ENCODE peak calls at places on chromosomes 2 and 18, in seven cellular contexts. One of them, this sample, is unnamed.

GRCh38 chr18:2901405-2901989 is 54.7 kb downstream of the EMILIN2 start:
- DNase-seq in foreskin fibroblast: peak
- DNase-seq in lung: no peak
- DNase-seq in colonic mucosa: no peak
- DNase-seq in neural progenitor cell: no peak
- DNase-seq in dorsolateral prefrontal cortex: no peak
- DNase-seq in H9: no peak
- DNase-seq in this sample: no peak

GRCh38 chr18:35345460-35345921 is 1.3 kb upstream of the ZNF24 start:
- DNase-seq in foreskin fibroblast: peak
- DNase-seq in lung: no peak
- DNase-seq in colonic mucosa: no peak
- DNase-seq in neural progenitor cell: peak
- DNase-seq in dorsolateral prefrontal cortex: no peak
- DNase-seq in H9: no peak
- DNase-seq in this sample: no peak

GRCh38 chr2:239807568-239807967 is 217.6 kb downstream of the NDUFA10 start:
- DNase-seq in foreskin fibroblast: no peak
- DNase-seq in lung: no peak
- DNase-seq in colonic mucosa: no peak
- DNase-seq in neural progenitor cell: no peak
- DNase-seq in dorsolateral prefrontal cortex: no peak
- DNase-seq in H9: no peak
- DNase-seq in this sample: no peak

GRCh38 chr2:55223958-55224760 is 7.9 kb downstream of the CLHC1 start:
- DNase-seq in foreskin fibroblast: peak
- DNase-seq in lung: no peak
- DNase-seq in colonic mucosa: no peak
- DNase-seq in neural progenitor cell: no peak
- DNase-seq in dorsolateral prefrontal cortex: no peak
- DNase-seq in H9: peak
- DNase-seq in this sample: no peak

GRCh38 chr2:168155036-168155435 is 92.4 kb downstream of the STK39 start:
- DNase-seq in foreskin fibroblast: peak
- DNase-seq in lung: no peak
- DNase-seq in colonic mucosa: no peak
- DNase-seq in neural progenitor cell: no peak
- DNase-seq in dorsolateral prefrontal cortex: no peak
- DNase-seq in H9: no peak
- DNase-seq in this sample: no peak

GRCh38 chr2:231452799-231453508 is 11.3 kb downstream of the NCL start:
- DNase-seq in foreskin fibroblast: peak
- DNase-seq in lung: no peak
- DNase-seq in colonic mucosa: no peak
- DNase-seq in neural progenitor cell: peak
- DNase-seq in dorsolateral prefrontal cortex: no peak
- DNase-seq in H9: peak
- DNase-seq in this sample: no peak

GRCh38 chr18:48391863-48392262 is 17.3 kb downstream of the ZBTB7C start:
- DNase-seq in foreskin fibroblast: no peak
- DNase-seq in lung: no peak
- DNase-seq in colonic mucosa: no peak
- DNase-seq in neural progenitor cell: no peak
- DNase-seq in dorsolateral prefrontal cortex: no peak
- DNase-seq in H9: peak
- DNase-seq in this sample: no peak

GRCh38 chr18:11407900-11408299 is 201.5 kb upstream of the SLC35G4 start:
- DNase-seq in foreskin fibroblast: peak
- DNase-seq in lung: no peak
- DNase-seq in colonic mucosa: no peak
- DNase-seq in neural progenitor cell: no peak
- DNase-seq in dorsolateral prefrontal cortex: no peak
- DNase-seq in H9: no peak
- DNase-seq in this sample: no peak

GRCh38 chr2:191757256-191757655 is 79.3 kb downstream of the NABP1 start:
- DNase-seq in foreskin fibroblast: no peak
- DNase-seq in lung: no peak
- DNase-seq in colonic mucosa: no peak
- DNase-seq in neural progenitor cell: no peak
- DNase-seq in dorsolateral prefrontal cortex: no peak
- DNase-seq in H9: no peak
- DNase-seq in this sample: no peak

GRCh38 chr18:54215069-54215468 is 9.4 kb downstream of the MBD2 start:
- DNase-seq in foreskin fibroblast: peak
- DNase-seq in lung: no peak
- DNase-seq in colonic mucosa: no peak
- DNase-seq in neural progenitor cell: no peak
- DNase-seq in dorsolateral prefrontal cortex: no peak
- DNase-seq in H9: no peak
- DNase-seq in this sample: no peak

GRCh38 chr2:235024191-235024611 is 72.4 kb downstream of the SH3BP4 start:
- DNase-seq in foreskin fibroblast: peak
- DNase-seq in lung: no peak
- DNase-seq in colonic mucosa: no peak
- DNase-seq in neural progenitor cell: peak
- DNase-seq in dorsolateral prefrontal cortex: no peak
- DNase-seq in H9: no peak
- DNase-seq in this sample: no peak

GRCh38 chr18:71485578-71485977 is 1058.6 kb downstream of the CBLN2 start:
- DNase-seq in foreskin fibroblast: peak
- DNase-seq in lung: no peak
- DNase-seq in colonic mucosa: no peak
- DNase-seq in neural progenitor cell: no peak
- DNase-seq in dorsolateral prefrontal cortex: no peak
- DNase-seq in H9: no peak
- DNase-seq in this sample: no peak

GRCh38 chr2:134218414-134218813 is 35.5 kb upstream of the MGAT5 start:
- DNase-seq in foreskin fibroblast: no peak
- DNase-seq in lung: no peak
- DNase-seq in colonic mucosa: no peak
- DNase-seq in neural progenitor cell: no peak
- DNase-seq in dorsolateral prefrontal cortex: no peak
- DNase-seq in H9: no peak
- DNase-seq in this sample: no peak

GRCh38 chr2:29657674-29658073 is 263.7 kb downstream of the ALK start:
- DNase-seq in foreskin fibroblast: no peak
- DNase-seq in lung: no peak
- DNase-seq in colonic mucosa: no peak
- DNase-seq in neural progenitor cell: peak
- DNase-seq in dorsolateral prefrontal cortex: no peak
- DNase-seq in H9: no peak
- DNase-seq in this sample: no peak

GRCh38 chr18:28183418-28184078 is 6.6 kb upstream of the CDH2 start:
- DNase-seq in foreskin fibroblast: no peak
- DNase-seq in lung: no peak
- DNase-seq in colonic mucosa: no peak
- DNase-seq in neural progenitor cell: no peak
- DNase-seq in dorsolateral prefrontal cortex: no peak
- DNase-seq in H9: no peak
- DNase-seq in this sample: no peak

GRCh38 chr2:33526132-33526531 is 49.7 kb downstream of the RASGRP3 start:
- DNase-seq in foreskin fibroblast: peak
- DNase-seq in lung: no peak
- DNase-seq in colonic mucosa: no peak
- DNase-seq in neural progenitor cell: no peak
- DNase-seq in dorsolateral prefrontal cortex: no peak
- DNase-seq in H9: no peak
- DNase-seq in this sample: no peak

GRCh38 chr2:19256239-19256638 is 102.2 kb downstream of the OSR1 start:
- DNase-seq in foreskin fibroblast: peak
- DNase-seq in lung: no peak
- DNase-seq in colonic mucosa: no peak
- DNase-seq in neural progenitor cell: no peak
- DNase-seq in dorsolateral prefrontal cortex: no peak
- DNase-seq in H9: no peak
- DNase-seq in this sample: no peak

GRCh38 chr2:177254433-177255226 is 9.9 kb downstream of the NFE2L2 start:
- DNase-seq in foreskin fibroblast: no peak
- DNase-seq in lung: no peak
- DNase-seq in colonic mucosa: peak
- DNase-seq in neural progenitor cell: peak
- DNase-seq in dorsolateral prefrontal cortex: peak
- DNase-seq in H9: peak
- DNase-seq in this sample: peak
- TF ChIP-seq CTCF in foreskin fibroblast: peak
- TF ChIP-seq CTCF in lung: no peak
- TF ChIP-seq CTCF in colonic mucosa: peak
- TF ChIP-seq CTCF in neural progenitor cell: peak
- TF ChIP-seq CTCF in dorsolateral prefrontal cortex: peak
- TF ChIP-seq CTCF in H9: peak
- TF ChIP-seq CTCF in this sample: peak

GRCh38 chr18:77700051-77700450 is 450.4 kb downstream of the GALR1 start:
- DNase-seq in foreskin fibroblast: no peak
- DNase-seq in lung: no peak
- DNase-seq in colonic mucosa: no peak
- DNase-seq in neural progenitor cell: no peak
- DNase-seq in dorsolateral prefrontal cortex: no peak
- DNase-seq in H9: no peak
- DNase-seq in this sample: no peak

GRCh38 chr18:77701977-77702376 is 452.3 kb downstream of the GALR1 start:
- DNase-seq in foreskin fibroblast: no peak
- DNase-seq in lung: no peak
- DNase-seq in colonic mucosa: no peak
- DNase-seq in neural progenitor cell: no peak
- DNase-seq in dorsolateral prefrontal cortex: no peak
- DNase-seq in H9: no peak
- DNase-seq in this sample: no peak

GRCh38 chr18:77705301-77705700 is 455.7 kb downstream of the GALR1 start:
- DNase-seq in foreskin fibroblast: no peak
- DNase-seq in lung: no peak
- DNase-seq in colonic mucosa: no peak
- DNase-seq in neural progenitor cell: no peak
- DNase-seq in dorsolateral prefrontal cortex: no peak
- DNase-seq in H9: no peak
- DNase-seq in this sample: no peak

DNA sequence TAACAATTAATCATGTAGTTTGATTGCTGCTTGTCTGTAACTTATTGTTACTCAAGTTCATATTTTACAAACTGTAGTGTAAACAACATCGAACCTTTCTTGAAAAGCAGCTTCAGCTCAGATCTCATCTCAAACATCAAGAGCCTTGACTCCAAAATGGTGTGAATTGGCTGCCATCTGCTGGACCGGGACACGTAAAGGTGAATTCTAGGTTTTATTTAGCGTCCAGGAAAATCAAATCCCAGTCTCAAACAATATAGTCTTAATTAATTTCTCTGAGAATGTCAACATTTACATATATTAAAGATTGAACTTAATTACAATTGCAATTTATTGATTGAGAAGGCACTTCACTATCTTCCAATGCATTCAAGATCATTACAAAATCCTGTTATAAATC is 453.0 kb downstream of the GALR1 start:
- DNase-seq in foreskin fibroblast: peak
- DNase-seq in lung: no peak
- DNase-seq in colonic mucosa: no peak
- DNase-seq in neural progenitor cell: peak
- DNase-seq in dorsolateral prefrontal cortex: no peak
- DNase-seq in H9: no peak
- DNase-seq in this sample: peak
- TF ChIP-seq CTCF in foreskin fibroblast: no peak
- TF ChIP-seq CTCF in lung: peak
- TF ChIP-seq CTCF in colonic mucosa: no peak
- TF ChIP-seq CTCF in neural progenitor cell: peak
- TF ChIP-seq CTCF in dorsolateral prefrontal cortex: peak
- TF ChIP-seq CTCF in H9: peak
- TF ChIP-seq CTCF in this sample: no peak

GRCh38 chr18:77053616-77054287 is 78.8 kb downstream of the MBP start:
- DNase-seq in foreskin fibroblast: no peak
- DNase-seq in lung: no peak
- DNase-seq in colonic mucosa: no peak
- DNase-seq in neural progenitor cell: no peak
- DNase-seq in dorsolateral prefrontal cortex: no peak
- DNase-seq in H9: no peak
- DNase-seq in this sample: no peak

GRCh38 chr18:77051581-77052296 is 80.8 kb downstream of the MBP start:
- DNase-seq in foreskin fibroblast: no peak
- DNase-seq in lung: no peak
- DNase-seq in colonic mucosa: no peak
- DNase-seq in neural progenitor cell: no peak
- DNase-seq in dorsolateral prefrontal cortex: no peak
- DNase-seq in H9: no peak
- DNase-seq in this sample: no peak

GRCh38 chr18:77054288-77054605 is 78.3 kb downstream of the MBP start:
- DNase-seq in foreskin fibroblast: no peak
- DNase-seq in lung: no peak
- DNase-seq in colonic mucosa: no peak
- DNase-seq in neural progenitor cell: no peak
- DNase-seq in dorsolateral prefrontal cortex: no peak
- DNase-seq in H9: no peak
- DNase-seq in this sample: no peak

GRCh38 chr18:77052656-77053309 is 79.8 kb downstream of the MBP start:
- DNase-seq in foreskin fibroblast: no peak
- DNase-seq in lung: no peak
- DNase-seq in colonic mucosa: no peak
- DNase-seq in neural progenitor cell: no peak
- DNase-seq in dorsolateral prefrontal cortex: no peak
- DNase-seq in H9: no peak
- DNase-seq in this sample: no peak

DNA sequence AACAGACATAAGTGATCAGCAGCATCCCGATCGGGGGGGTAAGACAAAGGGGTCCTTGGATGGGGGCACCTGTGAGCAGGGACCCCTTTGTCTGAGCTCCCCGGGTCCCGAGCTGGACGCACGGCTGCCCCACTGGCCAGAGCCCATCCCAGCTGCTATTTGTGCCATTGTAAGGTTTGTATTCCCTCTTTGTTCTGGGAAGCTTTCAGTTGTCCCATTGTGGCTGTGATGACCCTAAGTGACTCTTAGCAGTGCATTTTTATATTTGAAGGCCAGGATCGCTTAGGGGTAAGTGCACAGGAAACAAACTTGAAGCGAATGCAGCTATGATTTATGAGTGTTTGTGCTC is 80.3 kb downstream of the MBP start:
- DNase-seq in foreskin fibroblast: no peak
- DNase-seq in lung: no peak
- DNase-seq in colonic mucosa: no peak
- DNase-seq in neural progenitor cell: no peak
- DNase-seq in dorsolateral prefrontal cortex: no peak
- DNase-seq in H9: no peak
- DNase-seq in this sample: no peak
- TF ChIP-seq CTCF in foreskin fibroblast: no peak
- TF ChIP-seq CTCF in lung: no peak
- TF ChIP-seq CTCF in colonic mucosa: no peak
- TF ChIP-seq CTCF in neural progenitor cell: no peak
- TF ChIP-seq CTCF in dorsolateral prefrontal cortex: no peak
- TF ChIP-seq CTCF in H9: no peak
- TF ChIP-seq CTCF in this sample: no peak

DNA sequence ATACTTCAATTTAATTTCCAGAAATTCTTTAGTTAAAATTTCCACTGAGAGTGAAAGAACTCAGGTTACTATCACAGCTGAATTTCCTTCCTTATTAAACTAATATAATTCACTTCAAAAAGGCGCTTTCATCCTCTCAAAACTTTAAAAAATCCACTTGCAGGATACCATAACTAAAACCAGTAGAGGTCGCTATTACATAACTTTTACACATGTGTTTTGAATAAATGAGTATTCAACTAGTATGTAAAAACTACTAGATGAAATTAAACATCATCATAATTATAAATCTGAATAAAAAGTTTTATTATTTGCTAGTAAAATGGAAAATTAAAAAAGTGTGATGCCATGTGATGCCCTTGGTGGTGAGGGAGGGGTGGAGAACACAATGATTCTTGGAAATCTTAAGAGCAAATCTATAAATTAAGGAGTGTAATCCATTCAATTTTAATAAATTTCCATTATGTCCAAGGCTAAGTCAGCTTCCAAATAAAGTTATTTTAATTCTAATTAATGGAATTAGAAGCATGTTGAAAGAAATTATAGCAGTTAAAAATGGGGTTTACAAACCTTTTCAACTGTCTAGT is 61.4 kb downstream of the SOS1 start:
- DNase-seq in foreskin fibroblast: peak
- DNase-seq in lung: no peak
- DNase-seq in colonic mucosa: no peak
- DNase-seq in neural progenitor cell: peak
- DNase-seq in dorsolateral prefrontal cortex: no peak
- DNase-seq in H9: no peak
- DNase-seq in this sample: no peak
- TF ChIP-seq CTCF in foreskin fibroblast: peak
- TF ChIP-seq CTCF in lung: peak
- TF ChIP-seq CTCF in colonic mucosa: peak
- TF ChIP-seq CTCF in neural progenitor cell: peak
- TF ChIP-seq CTCF in dorsolateral prefrontal cortex: peak
- TF ChIP-seq CTCF in H9: peak
- TF ChIP-seq CTCF in this sample: peak

This sample was measured in endothelial cell.